ENCODE peak calls at places on chromosomes 6 and 20, in five cellular contexts. V, Q, X, R and C are unnamed samples.

GRCh38 chr20:56843817-56844216 is 214.7 kb downstream of the TFAP2C start:
- DNase-seq in V (no peak), Q (no peak), X (no peak), R (no peak), C (no peak)

GRCh38 chr20:1998715-1999114 is 4.9 kb upstream of the PDYN start:
- DNase-seq in V (no peak), Q (no peak), X (no peak), R (no peak), C (no peak)

GRCh38 chr6:28462401-28462800 is 19.1 kb upstream of the ZSCAN23 start:
- DNase-seq in V (no peak), Q (no peak), X (no peak), R (no peak), C (no peak)

GRCh38 chr20:25344634-25345033 is 46.0 kb downstream of the ABHD12 start:
- DNase-seq in V (no peak), Q (no peak), X (no peak), R (no peak), C (no peak)

GRCh38 chr6:100810015-100810414 is 71.1 kb downstream of the ASCC3 start:
- DNase-seq in V (no peak), Q (no peak), X (no peak), R (no peak), C (no peak)

GRCh38 chr6:53581161-53581560 is 36.3 kb upstream of the GCLC start:
- DNase-seq in V (no peak), Q (no peak), X (peak), R (no peak), C (no peak)

GRCh38 chr6:44216677-44217331 is at the start of gene MYMX:
- DNase-seq in V (no peak), Q (no peak), X (no peak), R (no peak), C (no peak)

GRCh38 chr20:18679020-18679419 is 91.2 kb downstream of the DTD1 start:
- DNase-seq in V (no peak), Q (peak), X (peak), R (no peak), C (peak)

GRCh38 chr6:154503576-154504501 is 6.6 kb downstream of the CNKSR3 start:
- DNase-seq in V (no peak), Q (no peak), X (peak), R (no peak), C (no peak)

GRCh38 chr6:35017461-35018183 is 123.5 kb downstream of the TCP11 start:
- DNase-seq in V (no peak), Q (no peak), X (peak), R (peak), C (no peak)

GRCh38 chr20:42886046-42886445 is 303.7 kb downstream of the PTPRT start:
- DNase-seq in V (no peak), Q (no peak), X (no peak), R (no peak), C (no peak)

GRCh38 chr6:43891072-43891870 is 121.3 kb downstream of the VEGFA start:
- DNase-seq in V (no peak), Q (no peak), X (no peak), R (no peak), C (no peak)

GRCh38 chr6:100796049-100796823 is 84.9 kb downstream of the ASCC3 start:
- DNase-seq in V (no peak), Q (peak), X (no peak), R (no peak), C (no peak)

GRCh38 chr6:22883061-22883717 is 313.8 kb downstream of the HDGFL1 start:
- DNase-seq in V (no peak), Q (no peak), X (no peak), R (no peak), C (no peak)

GRCh38 chr20:15916623-15917022 is 656.6 kb downstream of the KIF16B start:
- DNase-seq in V (no peak), Q (no peak), X (no peak), R (no peak), C (no peak)

GRCh38 chr6:121216928-121217327 is 117.4 kb downstream of the TBC1D32 start:
- DNase-seq in V (no peak), Q (no peak), X (peak), R (no peak), C (no peak)

GRCh38 chr6:98945311-98946005 is 2.3 kb downstream of the FBXL4 start:
- DNase-seq in V (no peak), Q (no peak), X (no peak), R (no peak), C (no peak)

GRCh38 chr6:7537560-7538174 is 3.8 kb upstream of the DSP start:
- DNase-seq in V (no peak), Q (no peak), X (no peak), R (no peak), C (no peak)

GRCh38 chr6:7534192-7534591 is 7.3 kb upstream of the DSP start:
- DNase-seq in V (no peak), Q (no peak), X (no peak), R (no peak), C (no peak)

GRCh38 chr6:7538484-7538883 is 3.0 kb upstream of the DSP start:
- DNase-seq in V (no peak), Q (no peak), X (no peak), R (no peak), C (no peak)

GRCh38 chr6:7532821-7533220 is 8.7 kb upstream of the DSP start:
- DNase-seq in V (no peak), Q (no peak), X (no peak), R (no peak), C (no peak)

DNA sequence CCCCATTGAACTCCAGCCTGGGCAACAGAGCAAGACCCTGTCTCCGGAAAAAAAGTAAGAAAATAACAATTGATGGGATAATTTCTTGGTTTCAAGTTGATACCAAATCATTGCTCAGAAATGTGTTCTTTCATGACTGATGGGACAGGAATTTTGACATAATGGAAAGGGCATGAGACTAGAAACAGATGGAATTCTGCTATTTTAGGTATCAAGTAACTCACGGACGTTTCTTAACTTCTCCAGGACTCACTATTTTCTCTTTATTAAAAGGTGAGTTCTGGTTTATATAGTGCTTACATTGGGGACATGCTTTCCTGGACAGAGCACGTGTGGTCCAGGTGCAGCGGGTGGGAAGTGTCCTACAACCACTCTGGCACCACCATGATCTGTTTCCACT is 6.0 kb upstream of the DSP start:
- DNase-seq in V (no peak), Q (no peak), X (peak), R (no peak), C (no peak)
- TF ChIP-seq CTCF in V (no peak), Q (no peak), X (no peak), R (no peak), C (no peak)

DNA sequence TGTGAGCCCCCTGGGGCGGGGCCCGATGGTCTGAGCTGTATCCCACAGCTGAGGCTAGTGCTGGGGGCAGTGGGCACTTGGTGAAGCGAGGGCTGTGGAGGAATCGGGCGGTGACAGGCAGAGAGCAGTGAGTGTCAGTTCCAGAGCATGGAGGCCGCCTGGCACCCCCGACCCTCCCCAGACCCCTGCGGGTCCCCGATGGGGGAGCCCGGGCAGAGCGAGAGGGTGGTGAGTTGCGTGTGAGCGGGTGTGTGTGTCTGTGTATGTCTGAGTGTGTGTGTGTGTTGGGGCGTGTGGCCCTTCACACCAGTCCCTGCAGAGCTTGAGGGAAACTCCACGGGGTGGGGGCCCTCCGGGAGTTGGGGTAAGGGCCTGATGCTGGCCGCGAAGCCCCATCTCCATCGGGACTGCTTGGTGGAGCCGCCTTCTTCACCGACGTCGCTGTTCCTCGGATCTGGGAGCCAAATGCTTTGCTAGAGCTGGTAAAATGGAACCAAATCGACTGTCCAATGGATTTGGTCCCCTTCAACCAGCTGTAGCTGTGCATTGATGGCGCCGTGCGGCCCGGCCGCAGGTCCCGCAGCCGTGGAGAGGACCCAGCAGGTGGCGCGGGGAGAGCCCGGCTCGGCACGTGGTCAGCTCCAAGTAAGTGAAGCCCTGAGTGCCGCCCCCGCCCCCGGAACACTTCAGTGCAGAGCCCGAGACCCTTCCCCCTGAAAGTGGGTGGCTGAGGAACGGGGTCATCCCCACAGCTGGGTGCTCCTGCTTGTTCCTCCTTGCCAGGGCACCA is 77.7 kb upstream of the SLCO4A1 start:
- DNase-seq in V (no peak), Q (no peak), X (no peak), R (no peak), C (no peak)
- TF ChIP-seq CTCF in V (no peak), Q (no peak), X (no peak), R (no peak), C (no peak)

GRCh38 chr6:137415834-137416190 is 78.4 kb downstream of the OLIG3 start:
- DNase-seq in V (no peak), Q (no peak), X (no peak), R (no peak), C (no peak)
- TF ChIP-seq CTCF in V (no peak), Q (no peak), X (no peak), R (no peak), C (no peak)

DNA sequence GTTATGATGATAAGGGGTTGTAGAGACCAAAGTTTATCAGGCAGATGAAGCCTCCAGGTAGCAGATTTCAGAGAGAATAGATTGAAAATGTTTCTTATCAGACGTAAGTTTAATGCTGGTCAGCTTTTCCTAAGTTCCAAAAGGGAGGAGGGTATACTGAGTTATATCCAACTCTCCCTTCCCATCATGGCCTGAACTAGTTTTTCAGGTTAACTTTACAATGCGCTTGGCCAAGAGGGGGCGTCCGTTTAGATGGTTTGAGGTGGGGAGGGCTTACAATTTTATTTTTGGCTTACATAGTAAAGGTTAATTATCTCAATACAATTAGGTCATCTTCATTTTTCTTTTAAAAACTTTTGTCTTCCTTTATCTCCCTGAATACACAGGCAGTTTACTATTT is 19.4 kb upstream of the IL22RA2 start:
- DNase-seq in V (no peak), Q (no peak), X (no peak), R (no peak), C (no peak)
- TF ChIP-seq CTCF in V (no peak), Q (no peak), X (no peak), R (no peak), C (no peak)